ENCODE peak calls at places on chromosome 20, in eight cellular contexts. F is A549, L is sigmoid colon, N is psoas muscle, A is IMR-90, I is foreskin keratinocyte, U is OCI-LY7, S is mammary epithelial cell. Q is an unnamed sample.
A peak's percentile ranks its signal among the peaks of the same experiment; 100 is the strongest.

GRCh38 chr20:29297411-29298270 is 1959.8 kb upstream of the DEFB115 start:
- DNase-seq in N (no peak), L (peak; percentile 60), A (no peak), F (no peak), I (no peak), U (no peak), S (no peak), Q (peak; percentile 9)

GRCh38 chr20:57148266-57148665 is 118.2 kb downstream of the BMP7 start:
- DNase-seq in S (no peak), I (no peak), L (no peak), F (no peak), A (no peak), U (no peak), N (no peak), Q (no peak)

GRCh38 chr20:64064145-64064698 is 1.2 kb downstream of the TCEA2 start:
- DNase-seq in U (no peak), F (peak; percentile 74), A (peak; percentile 32), N (no peak), I (no peak), L (no peak), S (peak; percentile 54), Q (no peak)

GRCh38 chr20:20207872-20208271 is 155.5 kb downstream of the CFAP61 start:
- DNase-seq in U (no peak), N (no peak), S (no peak), L (no peak), A (no peak), I (no peak), F (no peak), Q (no peak)

GRCh38 chr20:41166201-41167117 is 29.1 kb downstream of the PLCG1 start:
- DNase-seq in U (no peak), A (no peak), F (no peak), S (no peak), I (no peak), L (no peak), N (peak; percentile 8), Q (no peak)

GRCh38 chr20:23193985-23194384 is 107.9 kb upstream of the CD93 start:
- DNase-seq in N (no peak), S (peak; percentile 43), A (no peak), F (no peak), L (no peak), I (peak; percentile 54), U (no peak), Q (no peak)

GRCh38 chr20:62808211-62808865 is 3.7 kb downstream of the OGFR start:
- DNase-seq in A (peak; percentile 48), N (peak; percentile 77), S (no peak), U (peak; percentile 70), F (peak; percentile 83), I (no peak), L (no peak), Q (peak; percentile 82)

GRCh38 chr20:49649672-49650071 is 64.0 kb downstream of the B4GALT5 start:
- DNase-seq in F (no peak), A (no peak), L (no peak), I (no peak), N (no peak), U (no peak), S (no peak), Q (no peak)

GRCh38 chr20:19835533-19836222 is 77.6 kb downstream of the RIN2 start:
- DNase-seq in L (no peak), U (no peak), A (no peak), S (no peak), I (no peak), F (no peak), N (no peak), Q (no peak)

GRCh38 chr20:63594043-63594561 is 20.1 kb upstream of the HELZ2 start:
- DNase-seq in U (no peak), A (peak; percentile 53), I (peak; percentile 52), S (no peak), F (no peak), L (no peak), N (peak; percentile 73), Q (no peak)

GRCh38 chr20:3889489-3890409 is 562 bp downstream of the PANK2 start:
- DNase-seq in A (no peak), S (peak; percentile 32), F (peak; percentile 49), L (peak; percentile 80), I (peak; percentile 28), N (peak; percentile 47), U (peak; percentile 64), Q (peak; percentile 54)

GRCh38 chr20:25006431-25007167 is 14.0 kb upstream of the APMAP start:
- DNase-seq in N (no peak), A (no peak), F (no peak), S (no peak), I (no peak), U (no peak), L (peak; percentile 58), Q (no peak)

GRCh38 chr20:17150858-17151257 is 76.0 kb upstream of the PCSK2 start:
- DNase-seq in L (no peak), I (no peak), N (no peak), U (no peak), S (no peak), F (no peak), A (no peak), Q (no peak)

GRCh38 chr20:32570401-32571190 is 14.5 kb downstream of the NOL4L start:
- DNase-seq in F (no peak), S (no peak), U (no peak), I (no peak), N (no peak), L (no peak), A (no peak), Q (no peak)

GRCh38 chr20:38165089-38165965 is at the start of gene TGM2:
- DNase-seq in U (peak; percentile 40), A (peak; percentile 69), I (peak; percentile 67), L (peak; percentile 89), N (peak; percentile 82), F (peak; percentile 73), S (peak; percentile 71), Q (peak; percentile 89)

GRCh38 chr20:53623127-53623453 is 29.5 kb upstream of the ZNF217 start:
- DNase-seq in S (no peak), L (no peak), A (no peak), U (no peak), N (no peak), I (no peak), F (no peak), Q (no peak)

GRCh38 chr20:53626584-53626983 is 32.9 kb upstream of the ZNF217 start:
- DNase-seq in A (no peak), F (no peak), U (no peak), L (no peak), N (no peak), S (no peak), I (no peak), Q (no peak)

GRCh38 chr20:53622247-53623114 is 28.8 kb upstream of the ZNF217 start:
- DNase-seq in L (peak; percentile 52), A (no peak), F (no peak), N (no peak), S (no peak), I (no peak), U (peak; percentile 35), Q (no peak)

GRCh38 chr20:53621482-53622246 is 28.0 kb upstream of the ZNF217 start:
- DNase-seq in I (peak; percentile 98), N (peak; percentile 33), F (peak; percentile 80), L (peak; percentile 84), A (peak; percentile 82), U (peak; percentile 45), S (peak; percentile 89), Q (no peak)

GRCh38 chr20:53623454-53624206 is 30.0 kb upstream of the ZNF217 start:
- DNase-seq in A (peak; percentile 77), S (peak; percentile 69), U (peak; percentile 59), F (peak; percentile 71), I (peak; percentile 63), N (peak; percentile 57), L (peak; percentile 87), Q (no peak)
- TF ChIP-seq CTCF in A (peak; percentile 12), S (no peak), U (no peak), F (peak; percentile 24), I (peak; percentile 33), N (no peak), L (no peak), Q (no peak)

DNA sequence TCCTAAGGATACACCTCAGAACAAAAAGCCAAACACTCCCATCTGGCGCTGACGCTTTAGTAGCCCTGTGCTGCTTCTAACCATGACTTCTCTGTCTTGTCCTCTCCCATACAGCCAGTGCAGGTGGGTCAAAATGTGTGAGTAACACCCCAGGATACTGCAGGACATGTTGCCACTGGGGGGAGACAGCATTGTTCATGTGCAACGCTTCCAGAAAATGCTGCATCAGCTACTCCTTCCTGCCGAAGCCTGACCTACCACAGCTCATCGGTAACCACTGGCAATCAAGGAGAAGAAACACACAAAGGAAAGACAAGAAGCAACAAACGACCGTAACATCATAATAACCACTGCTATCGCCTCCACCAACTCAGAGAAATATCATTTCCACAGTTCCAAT is 1.4 kb downstream of the DEFB132 start:
- DNase-seq in I (peak; percentile 5), F (peak; percentile 44), U (peak; percentile 27), A (peak; percentile 16), N (no peak), L (no peak), S (no peak), Q (no peak)
- TF ChIP-seq CTCF in I (no peak), F (peak; percentile 30), U (peak; percentile 65), A (peak; percentile 25), N (no peak), L (no peak), S (no peak), Q (peak; percentile 10)

DNA sequence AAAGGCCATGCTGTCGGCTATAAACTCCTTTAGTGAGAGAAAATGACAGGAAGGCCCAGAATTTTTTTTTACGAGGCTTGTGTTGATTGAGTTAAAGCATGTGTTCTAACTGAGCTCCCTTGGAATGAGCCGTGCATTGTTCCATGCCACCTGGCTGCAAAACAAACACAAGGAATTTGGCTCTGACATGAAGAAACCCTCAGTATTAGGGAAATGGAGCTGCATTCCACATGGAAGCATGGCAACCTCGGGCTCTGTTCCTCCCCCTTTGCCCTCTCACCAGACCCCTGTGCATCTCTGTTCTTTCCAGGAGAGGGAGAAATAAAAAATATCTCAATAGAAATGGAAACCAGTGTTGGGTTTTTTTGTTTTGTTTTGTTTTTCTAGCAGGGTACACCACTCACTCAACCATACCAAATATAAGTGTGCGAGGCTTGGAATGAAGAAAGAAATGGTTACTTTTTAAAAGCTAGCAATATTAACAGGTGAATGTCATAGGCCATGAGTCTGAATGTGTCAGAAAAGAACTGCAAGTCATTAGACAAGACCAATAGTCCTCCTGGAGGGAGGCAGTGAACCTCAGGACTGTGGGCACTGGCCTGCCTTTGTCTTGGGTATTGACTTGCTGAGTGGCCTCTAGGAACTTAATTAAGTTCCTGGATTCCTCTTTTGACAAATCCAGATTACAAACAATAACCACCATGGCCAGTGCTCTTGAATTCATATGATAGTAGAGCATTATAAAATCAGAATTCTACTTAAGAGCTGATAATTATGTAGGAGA is 935.1 kb downstream of the KIF16B start:
- DNase-seq in L (no peak), U (no peak), F (no peak), N (no peak), A (no peak), I (no peak), S (no peak), Q (no peak)
- TF ChIP-seq CTCF in L (no peak), U (no peak), F (no peak), N (no peak), A (no peak), I (no peak), S (no peak), Q (no peak)

GRCh38 chr20:58647162-58647813 is 3.8 kb upstream of the STX16 start:
- DNase-seq in F (no peak), A (no peak), I (no peak), U (peak; percentile 64), S (no peak), L (peak; percentile 44), N (no peak), Q (no peak)
- TF ChIP-seq CTCF in F (no peak), A (no peak), I (no peak), U (peak; percentile 77), S (no peak), L (no peak), N (no peak), Q (peak; percentile 10)

GRCh38 chr20:39312107-39312506 is 350.0 kb downstream of the DHX35 start:
- DNase-seq in A (no peak), N (no peak), S (no peak), I (no peak), L (no peak), F (no peak), U (no peak), Q (no peak)
- TF ChIP-seq CTCF in A (no peak), N (no peak), S (no peak), I (no peak), L (no peak), F (no peak), U (no peak), Q (no peak)